ENCODE peak calls at places on chromosomes 7 and 10, in eight cellular contexts. W is esophagus muscularis mucosa, H is AG04450, B is IMR-90, V is ELR, T is tibial artery, Q is activated T-cell treated with anti-CD3 and anti-CD28 coated beads for 1 hour, Z is GM23248. D is an unnamed sample.

GRCh38 chr10:132408367-132408781 is 11.4 kb downstream of the PWWP2B start:
- DNase-seq in W (no peak), Q (no peak), B (no peak), Z (no peak), T (no peak), H (no peak), V (no peak), D (no peak)

GRCh38 chr7:38312776-38313175 is 39.3 kb upstream of the TARP start:
- DNase-seq in Z (no peak), T (no peak), Q (no peak), V (no peak), W (no peak), H (no peak), B (no peak), D (no peak)

GRCh38 chr7:91527460-91527859 is 263.2 kb downstream of the FZD1 start:
- DNase-seq in B (no peak), Q (no peak), H (no peak), T (no peak), W (no peak), Z (no peak), V (no peak), D (no peak)

GRCh38 chr10:21363087-21363752 is 162.3 kb downstream of the SKIDA1 start:
- DNase-seq in T (no peak), Z (no peak), B (no peak), W (no peak), H (no peak), Q (no peak), V (no peak), D (no peak)

GRCh38 chr7:135335628-135336139 is 102.0 kb downstream of the STRA8 start:
- DNase-seq in H (peak), T (peak), V (peak), B (peak), Z (peak), W (no peak), Q (peak), D (peak)

GRCh38 chr7:38398725-38399321 is 125.4 kb upstream of the TARP start:
- DNase-seq in B (peak), Z (peak), T (peak), Q (peak), V (peak), H (peak), W (no peak), D (peak)

GRCh38 chr10:123017421-123018165 is 8.8 kb downstream of the ACADSB start:
- DNase-seq in Z (no peak), H (no peak), T (no peak), B (no peak), V (no peak), W (no peak), Q (no peak), D (no peak)

GRCh38 chr7:114415054-114415997 is 711 bp downstream of the FOXP2 start:
- DNase-seq in H (no peak), V (peak), W (no peak), T (no peak), Z (peak), B (no peak), Q (no peak), D (no peak)

GRCh38 chr7:120831260-120831659 is 26.7 kb downstream of the TSPAN12 start:
- DNase-seq in V (no peak), Q (no peak), B (no peak), Z (no peak), T (no peak), H (no peak), W (no peak), D (no peak)

GRCh38 chr10:55629792-55630490 is 731.1 kb downstream of the ZWINT start:
- DNase-seq in B (peak), T (no peak), Q (no peak), W (no peak), V (no peak), Z (peak), H (no peak), D (no peak)

GRCh38 chr10:125375210-125375609 is 214.8 kb upstream of the CTBP2 start:
- DNase-seq in Z (no peak), Q (no peak), B (peak), T (no peak), W (no peak), V (peak), H (no peak), D (no peak)

GRCh38 chr10:124174673-124175645 is 81.6 kb upstream of the CHST15 start:
- DNase-seq in B (no peak), W (no peak), Q (no peak), T (no peak), H (no peak), Z (no peak), V (no peak), D (no peak)

GRCh38 chr7:12493866-12494265 is 76.7 kb upstream of the SCIN start:
- DNase-seq in W (no peak), Q (no peak), B (no peak), Z (peak), H (no peak), V (no peak), T (no peak), D (no peak)

GRCh38 chr7:155232911-155233702 is 64.6 kb upstream of the INSIG1 start:
- DNase-seq in B (peak), Q (no peak), W (no peak), Z (peak), V (no peak), T (no peak), H (peak), D (peak)

GRCh38 chr10:108301002-108301401 is 1136.5 kb upstream of the SORCS1 start:
- DNase-seq in H (no peak), Z (no peak), T (no peak), W (no peak), Q (no peak), V (no peak), B (no peak), D (no peak)

GRCh38 chr10:76009531-76009930 is 578.1 kb downstream of the LRMDA start:
- DNase-seq in T (no peak), V (no peak), Q (no peak), B (no peak), H (no peak), Z (no peak), W (no peak), D (no peak)

GRCh38 chr7:26549281-26549943 is 257.8 kb downstream of the SNX10 start:
- DNase-seq in Z (no peak), B (no peak), V (peak), T (peak), W (no peak), H (no peak), Q (no peak), D (no peak)

GRCh38 chr7:20435305-20435704 is 104.6 kb downstream of the ITGB8 start:
- DNase-seq in V (no peak), Q (no peak), T (peak), B (no peak), H (no peak), W (no peak), Z (peak), D (peak)

GRCh38 chr7:27576360-27576944 is 86.2 kb downstream of the HIBADH start:
- DNase-seq in W (no peak), Z (peak), B (peak), H (peak), V (peak), T (no peak), Q (no peak), D (peak)

GRCh38 chr7:96709381-96710228 is at the start of gene SEM1:
- DNase-seq in Z (peak), B (peak), T (peak), Q (peak), H (peak), V (peak), W (peak), D (peak)

GRCh38 chr7:1746491-1746975 is 76.5 kb downstream of the ELFN1 start:
- DNase-seq in Z (no peak), W (no peak), T (no peak), H (no peak), V (no peak), B (no peak), Q (no peak), D (no peak)

GRCh38 chr10:113309791-113310190 is 243.1 kb upstream of the HABP2 start:
- DNase-seq in H (no peak), W (no peak), B (no peak), V (no peak), Z (no peak), Q (no peak), T (no peak), D (no peak)

GRCh38 chr10:94092848-94093247 is 99.1 kb downstream of the PLCE1 start:
- DNase-seq in T (no peak), H (no peak), Q (no peak), W (peak), V (no peak), Z (peak), B (peak), D (peak)

D was measured in fibroblast of the aortic adventitia.